ENCODE peak calls at places on chromosomes 2 and 18, in ten cellular contexts. V is GM23338, U is foreskin fibroblast, T is Calu3, N is GM10248, H is upper lobe of left lung, R is lower leg skin, Y is mesothelial cell of epicardium, G is GM06990, Q is AG04450. S is an unnamed sample.

GRCh38 chr18:54388203-54389142 is 30.8 kb downstream of the C18orf54 start:
- DNase-seq in U (peak), V (peak), Y (no peak), Q (peak), N (peak), R (no peak), G (peak), H (peak), T (peak), S (no peak)

GRCh38 chr2:234033885-234034284 is 16.6 kb upstream of the SPP2 start:
- DNase-seq in N (no peak), V (no peak), Y (no peak), Q (no peak), R (no peak), T (no peak), H (no peak), G (no peak), U (no peak), S (no peak)

GRCh38 chr2:91477731-91478672 is 2786.5 kb downstream of the RPIA start:
- DNase-seq in H (no peak), Y (peak), G (peak), N (peak), V (peak), Q (no peak), T (no peak), R (no peak), U (peak), S (peak)

GRCh38 chr2:112065966-112066365 is 10.9 kb downstream of the TMEM87B start:
- DNase-seq in N (no peak), H (no peak), V (no peak), G (no peak), R (no peak), T (no peak), Q (peak), U (peak), Y (no peak), S (no peak)

GRCh38 chr2:33238111-33238510 is 238.3 kb upstream of the RASGRP3 start:
- DNase-seq in H (no peak), R (no peak), U (peak), T (no peak), Y (no peak), G (no peak), N (no peak), Q (no peak), V (no peak), S (no peak)

GRCh38 chr2:156797832-156798231 is 361.7 kb downstream of the GPD2 start:
- DNase-seq in V (no peak), N (no peak), Q (no peak), T (no peak), G (no peak), R (no peak), Y (no peak), U (no peak), H (no peak), S (no peak)

GRCh38 chr2:233421091-233421816 is 67.0 kb downstream of the DGKD start:
- DNase-seq in N (no peak), R (no peak), T (no peak), Y (no peak), Q (no peak), H (no peak), V (no peak), G (no peak), U (no peak), S (peak)

GRCh38 chr18:43932140-43932539 is 654.9 kb upstream of the SYT4 start:
- DNase-seq in U (no peak), Y (no peak), R (no peak), H (no peak), Q (no peak), N (no peak), T (no peak), V (no peak), G (no peak), S (no peak)

GRCh38 chr2:229335877-229336346 is 64.8 kb upstream of the PID1 start:
- DNase-seq in V (no peak), G (no peak), N (no peak), Q (no peak), R (no peak), H (no peak), T (no peak), U (peak), Y (no peak), S (no peak)

GRCh38 chr2:234686088-234686890 is 189.4 kb upstream of the ARL4C start:
- DNase-seq in H (no peak), Y (peak), G (no peak), V (peak), N (no peak), U (peak), T (peak), Q (no peak), R (no peak), S (no peak)

GRCh38 chr18:27583021-27583420 is 397.9 kb upstream of the CHST9 start:
- DNase-seq in Y (no peak), U (no peak), H (no peak), G (no peak), Q (no peak), R (no peak), V (no peak), N (no peak), T (no peak), S (no peak)

GRCh38 chr2:3147641-3148530 is 229.7 kb downstream of the EIPR1 start:
- DNase-seq in H (no peak), G (no peak), Y (no peak), V (no peak), U (no peak), N (no peak), Q (no peak), R (no peak), T (no peak), S (no peak)

GRCh38 chr2:11590193-11590592 is 56.3 kb downstream of the GREB1 start:
- DNase-seq in V (no peak), R (no peak), N (no peak), U (no peak), Y (no peak), Q (no peak), H (no peak), G (no peak), T (no peak), S (no peak)

GRCh38 chr2:44549099-44549471 is 187.3 kb downstream of the CAMKMT start:
- DNase-seq in T (no peak), N (no peak), G (no peak), H (no peak), Y (no peak), Q (peak), U (peak), V (no peak), R (no peak), S (no peak)

GRCh38 chr2:8086796-8087479 is 594.9 kb upstream of the ID2 start:
- DNase-seq in V (no peak), Y (no peak), Q (peak), G (no peak), N (no peak), U (peak), H (no peak), T (peak), R (no peak), S (no peak)

GRCh38 chr2:33530614-33531344 is 54.3 kb downstream of the RASGRP3 start:
- DNase-seq in G (peak), R (no peak), V (no peak), N (no peak), Y (no peak), T (no peak), U (no peak), H (no peak), Q (no peak), S (no peak)

DNA sequence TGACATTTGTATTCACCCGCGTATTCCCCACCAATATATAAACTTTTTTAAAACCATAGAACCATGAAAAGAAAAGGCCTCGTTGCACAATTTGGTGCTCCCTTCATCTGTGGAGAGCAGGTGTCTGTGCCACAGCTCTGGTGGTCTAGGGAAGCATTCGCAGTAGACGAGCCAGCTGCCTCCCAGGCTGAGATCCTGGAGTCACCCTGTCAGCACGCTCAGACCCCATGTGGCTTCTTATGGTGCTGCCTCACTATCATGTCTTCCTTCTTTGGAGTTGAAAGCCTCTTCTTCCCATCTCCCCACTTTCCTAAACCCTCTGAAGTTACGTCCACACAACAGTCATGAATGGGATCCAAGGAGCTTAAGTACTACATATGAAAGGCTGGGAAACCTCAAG is 38.4 kb upstream of the ACKR3 start:
- DNase-seq in Y (no peak), Q (no peak), G (no peak), V (no peak), U (no peak), H (no peak), T (no peak), N (no peak), R (no peak), S (no peak)
- TF ChIP-seq CTCF in Y (no peak), Q (no peak), G (no peak), V (no peak), U (no peak), H (no peak), T (no peak), N (no peak), R (no peak), S (no peak)

DNA sequence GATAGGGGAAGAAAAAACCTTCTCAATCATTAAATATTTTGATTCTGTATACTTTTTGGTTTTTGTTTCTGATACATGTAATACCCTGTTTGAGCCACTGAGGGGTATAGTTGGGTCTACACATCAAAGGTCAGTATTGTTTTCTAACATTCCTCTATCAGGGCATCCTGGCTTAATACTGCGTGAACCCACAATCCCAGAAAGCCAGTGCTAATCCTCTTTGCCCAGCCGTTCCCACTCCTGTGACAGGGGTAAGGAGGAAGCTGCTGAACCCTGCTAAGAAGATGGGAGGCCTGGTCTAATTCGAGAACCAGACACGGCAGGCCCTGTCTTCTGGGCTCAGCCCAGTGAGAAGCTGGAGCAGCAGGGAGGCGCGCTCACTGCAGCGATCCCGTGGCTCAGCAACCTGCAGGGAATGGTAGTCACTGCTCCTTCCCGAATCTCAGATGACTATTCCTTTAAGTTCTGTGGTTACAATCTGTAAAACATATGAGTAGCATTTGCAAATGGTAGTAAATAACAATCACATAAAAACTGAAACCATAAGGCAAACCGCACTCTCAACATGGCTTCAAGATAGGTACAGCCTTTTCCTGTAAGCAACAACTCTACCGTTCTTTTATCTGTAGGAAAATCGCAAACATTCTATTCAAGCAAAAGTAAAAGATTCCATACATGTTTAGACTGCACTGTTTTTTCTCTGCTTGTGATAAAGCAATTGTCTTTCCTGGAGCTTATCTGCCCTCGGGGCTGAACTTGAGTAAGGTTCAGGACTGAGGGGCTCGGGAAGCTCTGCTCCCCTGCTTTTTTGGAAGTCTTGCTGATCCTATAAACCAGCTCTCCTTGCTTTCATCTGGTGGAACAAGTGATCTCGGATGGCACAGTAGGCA is 87.0 kb downstream of the EPB41L3 start:
- DNase-seq in V (peak), H (no peak), Y (no peak), Q (no peak), T (no peak), R (no peak), N (no peak), G (no peak), U (peak), S (no peak)
- TF ChIP-seq CTCF in V (peak), H (no peak), Y (peak), Q (peak), T (no peak), R (no peak), N (no peak), G (no peak), U (no peak), S (peak)

GRCh38 chr2:113200236-113200635 is 26.5 kb downstream of the PSD4 start:
- DNase-seq in Q (no peak), G (no peak), V (peak), Y (no peak), H (no peak), R (no peak), U (no peak), N (no peak), T (no peak), S (no peak)
- TF ChIP-seq CTCF in Q (no peak), G (no peak), V (peak), Y (no peak), H (no peak), R (no peak), U (no peak), N (no peak), T (no peak), S (peak)

GRCh38 chr18:24878289-24878688 is 417.9 kb downstream of the HRH4 start:
- DNase-seq in G (no peak), V (peak), Y (no peak), Q (no peak), R (no peak), U (peak), H (no peak), N (peak), T (no peak), S (no peak)
- TF ChIP-seq CTCF in G (peak), V (peak), Y (no peak), Q (peak), R (no peak), U (peak), H (peak), N (no peak), T (no peak), S (peak)

DNA sequence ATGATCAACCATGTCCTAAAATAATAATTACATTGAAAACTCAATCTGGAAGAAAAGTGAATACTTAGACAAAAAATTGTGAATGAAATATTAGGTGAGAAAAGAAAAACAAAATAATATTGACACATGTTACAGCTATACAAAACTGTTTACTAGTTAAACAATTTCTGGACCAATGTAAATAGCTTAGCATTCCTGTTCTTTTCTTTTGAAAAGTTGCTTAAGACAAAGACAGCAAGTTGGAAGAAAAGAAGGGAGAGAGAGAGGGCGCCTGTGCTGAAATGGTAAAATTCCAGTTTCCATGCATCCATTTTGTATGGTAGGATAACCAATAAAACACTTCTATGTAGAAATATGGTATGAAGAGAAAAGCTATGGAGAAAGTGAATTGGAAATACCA is 94.1 kb upstream of the RFX8 start:
- DNase-seq in T (no peak), U (no peak), Y (no peak), Q (no peak), G (no peak), H (no peak), V (no peak), N (no peak), R (no peak), S (no peak)
- TF ChIP-seq CTCF in T (no peak), U (no peak), Y (no peak), Q (no peak), G (no peak), H (no peak), V (no peak), N (no peak), R (no peak), S (no peak)

GRCh38 chr2:19687260-19687659 is 214.5 kb downstream of the TTC32 start:
- DNase-seq in Y (no peak), H (no peak), Q (no peak), U (no peak), R (no peak), G (no peak), T (no peak), V (no peak), N (no peak), S (peak)
- TF ChIP-seq CTCF in Y (no peak), H (no peak), Q (no peak), U (no peak), R (no peak), G (peak), T (no peak), V (no peak), N (no peak), S (no peak)

GRCh38 chr2:105494683-105495425 is 96.0 kb upstream of the FHL2 start:
- DNase-seq in T (no peak), Y (no peak), N (no peak), R (no peak), Q (no peak), G (no peak), H (no peak), U (no peak), V (no peak), S (no peak)

GRCh38 chr2:105502625-105503334 is 103.9 kb upstream of the FHL2 start:
- DNase-seq in Q (no peak), R (no peak), G (no peak), T (no peak), U (no peak), Y (no peak), N (no peak), H (no peak), V (peak), S (no peak)

GRCh38 chr2:105496271-105496670 is 97.4 kb upstream of the FHL2 start:
- DNase-seq in U (no peak), T (no peak), R (no peak), N (no peak), G (no peak), Y (no peak), V (no peak), Q (no peak), H (no peak), S (no peak)

GRCh38 chr2:105497094-105497493 is 98.2 kb upstream of the FHL2 start:
- DNase-seq in Q (no peak), U (no peak), H (no peak), V (no peak), N (no peak), R (no peak), G (no peak), Y (no peak), T (no peak), S (no peak)

GRCh38 chr2:105498281-105498846 is 99.5 kb upstream of the FHL2 start:
- DNase-seq in H (no peak), V (no peak), Y (no peak), G (no peak), U (no peak), Q (no peak), N (no peak), R (no peak), T (no peak), S (no peak)
- TF ChIP-seq CTCF in H (no peak), V (no peak), Y (no peak), G (no peak), U (no peak), Q (no peak), N (no peak), R (no peak), T (no peak), S (no peak)

DNA sequence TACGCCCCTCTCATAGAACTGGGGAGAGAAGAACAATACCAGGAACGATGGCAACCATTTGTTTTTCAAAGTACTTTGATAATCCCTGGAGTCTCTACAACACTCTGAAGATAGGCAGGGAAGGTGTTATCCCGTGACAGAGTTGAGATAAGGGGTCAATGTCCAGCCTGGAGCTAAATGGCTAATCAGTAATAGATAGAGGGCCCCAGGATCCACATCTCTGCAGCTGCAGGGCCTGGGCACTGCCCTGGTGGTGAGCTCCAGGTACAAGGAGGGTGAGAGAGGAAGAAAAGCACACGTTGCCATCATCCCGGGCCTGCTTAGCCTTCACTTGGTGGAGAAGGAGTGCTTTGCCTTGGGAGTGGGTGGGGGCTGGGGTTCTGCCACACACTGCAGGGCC is 260.6 kb downstream of the PRKCE start:
- DNase-seq in T (no peak), N (no peak), G (no peak), U (no peak), V (no peak), H (no peak), Y (no peak), R (no peak), Q (no peak), S (no peak)
- TF ChIP-seq CTCF in T (no peak), N (no peak), G (no peak), U (no peak), V (no peak), H (no peak), Y (no peak), R (no peak), Q (no peak), S (no peak)